ENCODE peak calls at places on chromosomes 7 and 10, in four cellular contexts. K is stimulated activated CD4-positive, alpha-beta T cell treated with anti-CD3 and anti-CD28 coated beads, TNF-alpha, amount 100 ng/mL, for 48 hours; V is mucosa of descending colon; C is fibroblast of lung. G is an unnamed sample.

GRCh38 chr7:106462365-106462859 is 177.6 kb upstream of the NAMPT start:
- DNase-seq in V (peak), K (no peak), C (peak), G (peak)

GRCh38 chr10:2978111-2978510 is 89.2 kb upstream of the PFKP start:
- DNase-seq in C (peak), V (no peak), K (no peak), G (peak)

GRCh38 chr7:30649717-30650116 is 32.5 kb downstream of the CRHR2 start:
- DNase-seq in K (no peak), V (no peak), C (no peak), G (no peak)

GRCh38 chr7:74627699-74628411 is 29.7 kb upstream of the GTF2I start:
- DNase-seq in V (peak), K (no peak), C (peak), G (no peak)

GRCh38 chr10:11074536-11075267 is 57.0 kb downstream of the CELF2 start:
- DNase-seq in V (no peak), K (no peak), C (no peak), G (no peak)

GRCh38 chr10:97903128-97904025 is 53.7 kb downstream of the GOLGA7B start:
- DNase-seq in K (no peak), V (no peak), C (no peak), G (no peak)

GRCh38 chr7:117875566-117875965 is 2.3 kb upstream of the CTTNBP2 start:
- DNase-seq in V (peak), K (no peak), C (peak), G (no peak)

GRCh38 chr10:21398549-21399345 is 126.7 kb downstream of the SKIDA1 start:
- DNase-seq in K (no peak), C (peak), V (no peak), G (no peak)

GRCh38 chr7:36037121-36037662 is 115.9 kb upstream of the EEPD1 start:
- DNase-seq in V (peak), K (no peak), C (peak), G (no peak)

GRCh38 chr10:104548090-104548489 is 93.0 kb upstream of the SORCS3 start:
- DNase-seq in K (no peak), C (peak), V (no peak), G (no peak)

GRCh38 chr7:73718438-73718881 is 1.0 kb downstream of the STX1A start:
- DNase-seq in V (no peak), K (no peak), C (no peak), G (no peak)

GRCh38 chr10:44824607-44825006 is 86.5 kb upstream of the TMEM72 start:
- DNase-seq in V (no peak), C (no peak), K (no peak), G (no peak)

GRCh38 chr7:147519062-147519461 is 1071.5 kb upstream of the C7orf33 start:
- DNase-seq in K (no peak), V (no peak), C (no peak), G (no peak)

GRCh38 chr10:110380255-110380654 is 75.5 kb upstream of the SMNDC1 start:
- DNase-seq in C (no peak), K (no peak), V (no peak), G (no peak)

GRCh38 chr7:112887-113286 is 79.5 kb upstream of the FAM20C start:
- DNase-seq in C (no peak), K (no peak), V (no peak), G (no peak)

GRCh38 chr10:96833220-96834001 is 1.3 kb downstream of the LCOR start:
- DNase-seq in V (peak), K (no peak), C (peak), G (peak)

GRCh38 chr7:149871576-149871975 is 2.2 kb upstream of the ATP6V0E2 start:
- DNase-seq in V (no peak), C (no peak), K (no peak), G (no peak)

G was measured in GM13976.